ENCODE peak calls at places on chromosomes 4 and X, in six cellular contexts. G is stimulated activated naive B cell treated with anti-CD40 and anti-IgM and Interleukin-4, amounts not matched to agents 10 μg/mL and 1 μg/mL and 100 μg/mL, for 72 hours; Q is amniotic stem cell; V is HL-60; C is left ventricle myocardium superior; R is GM04504. J is an unnamed sample.

GRCh38 chr4:174789666-174790065 is 39.4 kb downstream of the GLRA3 start:
- DNase-seq in R (no peak), C (no peak), G (no peak), V (no peak), Q (no peak), J (no peak)

GRCh38 chr4:10161840-10162239 is 45.2 kb upstream of the WDR1 start:
- DNase-seq in R (no peak), C (no peak), Q (no peak), V (no peak), G (no peak), J (no peak)

GRCh38 chr4:151455212-151455611 is 46.2 kb downstream of the FHIP1A start:
- DNase-seq in R (no peak), G (no peak), V (no peak), Q (no peak), C (no peak), J (no peak)

GRCh38 chr4:95317124-95317820 is 231.5 kb downstream of the UNC5C start:
- DNase-seq in G (no peak), Q (no peak), V (no peak), C (no peak), R (no peak), J (no peak)

GRCh38 chrX:24426340-24426913 is 38.7 kb upstream of the PDK3 start:
- DNase-seq in C (no peak), V (no peak), Q (no peak), R (no peak), G (no peak), J (no peak)

GRCh38 chrX:112083624-112084326 is 1.2 kb upstream of the TRPC5 start:
- DNase-seq in G (no peak), C (no peak), V (no peak), Q (no peak), R (no peak), J (no peak)

GRCh38 chr4:7194251-7195137 is 2.2 kb downstream of the SORCS2 start:
- DNase-seq in G (no peak), Q (no peak), C (peak; percentile 67), R (no peak), V (no peak), J (peak; percentile 83)

GRCh38 chr4:19772581-19772980 is 479.1 kb upstream of the SLIT2 start:
- DNase-seq in Q (no peak), R (no peak), G (no peak), V (no peak), C (no peak), J (no peak)

GRCh38 chrX:56564921-56565861 is 1.8 kb downstream of the UBQLN2 start:
- DNase-seq in V (no peak), G (no peak), Q (no peak), C (no peak), R (no peak), J (no peak)

GRCh38 chr4:183798921-183799307 is 106.2 kb upstream of the STOX2 start:
- DNase-seq in V (peak; percentile 17), R (no peak), G (no peak), Q (no peak), C (no peak), J (no peak)

GRCh38 chrX:125090046-125090445 is 229.6 kb upstream of the TEX13C start:
- DNase-seq in R (no peak), V (no peak), Q (no peak), C (no peak), G (no peak), J (no peak)

GRCh38 chr4:119682080-119682479 is 53.5 kb upstream of the PDE5A start:
- DNase-seq in V (no peak), R (no peak), Q (no peak), C (no peak), G (no peak), J (no peak)

GRCh38 chr4:71237626-71238025 is 101.2 kb upstream of the SLC4A4 start:
- DNase-seq in C (no peak), G (no peak), R (no peak), V (no peak), Q (no peak), J (no peak)